ENCODE peak calls at places on chromosomes 6 and 20, in six cellular contexts. L is left ventricle myocardium inferior, I is stomach, A is trophoblast cell, B is tibial artery, J is esophagus squamous epithelium. V is an unnamed sample.

GRCh38 chr6:4059115-4059777 is 19.7 kb downstream of the FAM217A start:
- DNase-seq in L (no peak), I (no peak), A (no peak), B (no peak), J (no peak), V (peak; percentile 91)

GRCh38 chr20:42003380-42003779 is 385.2 kb upstream of the CHD6 start:
- DNase-seq in L (no peak), I (no peak), A (no peak), B (no peak), J (no peak), V (no peak)

GRCh38 chr6:159106627-159107241 is 61.9 kb upstream of the TAGAP start:
- DNase-seq in L (peak; percentile 68), I (peak; percentile 92), A (peak; percentile 42), B (peak; percentile 67), J (no peak), V (peak; percentile 69)

GRCh38 chr6:6003334-6004146 is 3.2 kb downstream of the NRN1 start:
- DNase-seq in L (no peak), I (no peak), A (peak; percentile 49), B (no peak), J (no peak), V (no peak)

GRCh38 chr6:2977290-2977689 is 5.9 kb upstream of the SERPINB6 start:
- DNase-seq in L (no peak), I (no peak), A (no peak), B (no peak), J (no peak), V (no peak)

GRCh38 chr6:4188801-4189200 is 53.4 kb upstream of the ECI2 start:
- DNase-seq in L (no peak), I (no peak), A (no peak), B (no peak), J (no peak), V (no peak)

GRCh38 chr6:52389264-52389625 is 27.3 kb downstream of the PAQR8 start:
- DNase-seq in L (no peak), I (no peak), A (no peak), B (no peak), J (no peak), V (no peak)

GRCh38 chr6:84583784-84584183 is 180.6 kb downstream of the TBX18 start:
- DNase-seq in L (no peak), I (no peak), A (no peak), B (no peak), J (no peak), V (no peak)

GRCh38 chr20:11221046-11221445 is 547.2 kb upstream of the JAG1 start:
- DNase-seq in L (no peak), I (no peak), A (no peak), B (no peak), J (no peak), V (no peak)

GRCh38 chr6:7087066-7087465 is 20.7 kb upstream of the RREB1 start:
- DNase-seq in L (no peak), I (no peak), A (no peak), B (no peak), J (no peak), V (no peak)

GRCh38 chr20:20887593-20888272 is 175.3 kb upstream of the RALGAPA2 start:
- DNase-seq in L (no peak), I (no peak), A (no peak), B (no peak), J (no peak), V (no peak)

GRCh38 chr20:39960522-39961420 is 728.3 kb downstream of the MAFB start:
- DNase-seq in L (peak; percentile 21), I (no peak), A (no peak), B (no peak), J (no peak), V (no peak)

GRCh38 chr20:38870733-38871559 is 55.3 kb upstream of the FAM83D start:
- DNase-seq in L (no peak), I (no peak), A (peak; percentile 88), B (peak; percentile 48), J (no peak), V (peak; percentile 37)

GRCh38 chr6:27604986-27605385 is 132.1 kb upstream of the ZNF184 start:
- DNase-seq in L (no peak), I (no peak), A (no peak), B (no peak), J (no peak), V (no peak)
- H3K27me3 ChIP-seq in L (peaks cover 100% of the 10 kb centered on the region), I (peaks cover 84% of the 10 kb centered on the region), A (no peaks in the 10 kb centered on the region), B (peaks cover 58% of the 10 kb centered on the region), J (no peaks in the 10 kb centered on the region), V (no peaks in the 10 kb centered on the region)

GRCh38 chr6:153001767-153002612 is 519 bp downstream of the MTRF1L start:
- DNase-seq in L (no peak), I (no peak), A (no peak), B (no peak), J (no peak), V (peak; percentile 22)

GRCh38 chr6:153000243-153000642 is 2.3 kb downstream of the MTRF1L start:
- DNase-seq in L (no peak), I (no peak), A (no peak), B (no peak), J (no peak), V (no peak)

GRCh38 chr6:153002613-153003293 is at the start of gene MTRF1L:
- DNase-seq in L (peak; percentile 94), I (peak; percentile 93), A (peak; percentile 96), B (peak; percentile 96), J (peak; percentile 71), V (peak; percentile 92)

DNA sequence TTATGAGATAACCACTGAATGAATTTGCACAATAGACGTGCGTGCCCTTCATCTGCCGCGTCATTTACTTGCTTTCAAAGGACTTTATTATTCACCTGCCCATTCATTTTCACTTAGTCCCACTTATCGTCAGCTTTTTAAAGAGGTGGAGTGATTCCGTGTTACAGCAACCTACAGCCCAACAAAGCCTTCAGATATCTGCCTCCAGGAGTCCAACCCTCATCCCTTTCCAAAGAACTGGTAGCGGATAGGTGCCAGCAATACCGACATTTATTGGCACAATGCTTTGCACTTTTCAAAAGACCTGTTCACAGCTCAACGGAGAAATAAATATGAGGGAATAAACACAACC is 761 bp upstream of the MTRF1L start:
- DNase-seq in L (no peak), I (no peak), A (peak; percentile 7), B (no peak), J (no peak), V (peak; percentile 53)
- H3K27ac ChIP-seq in L (peak overlapping the region; percentile 96), I (peak overlapping the region; percentile 88), A (peak overlapping the region; percentile 35), B (peak overlapping the region; percentile 87), J (peak overlapping the region; percentile 88), V (peak overlapping the region; percentile 63)

GRCh38 chr6:111730835-111731234 is 125.2 kb upstream of the TRAF3IP2 start:
- DNase-seq in L (peak; percentile 45), I (peak; percentile 71), A (no peak), B (no peak), J (no peak), V (no peak)

GRCh38 chr6:111734068-111734825 is 128.6 kb upstream of the TRAF3IP2 start:
- DNase-seq in L (no peak), I (no peak), A (no peak), B (no peak), J (no peak), V (no peak)

GRCh38 chr6:111736005-111736607 is 130.4 kb upstream of the TRAF3IP2 start:
- DNase-seq in L (no peak), I (no peak), A (no peak), B (no peak), J (no peak), V (peak; percentile 11)

GRCh38 chr6:111731404-111732195 is 125.9 kb upstream of the TRAF3IP2 start:
- DNase-seq in L (no peak), I (no peak), A (no peak), B (no peak), J (no peak), V (no peak)

DNA sequence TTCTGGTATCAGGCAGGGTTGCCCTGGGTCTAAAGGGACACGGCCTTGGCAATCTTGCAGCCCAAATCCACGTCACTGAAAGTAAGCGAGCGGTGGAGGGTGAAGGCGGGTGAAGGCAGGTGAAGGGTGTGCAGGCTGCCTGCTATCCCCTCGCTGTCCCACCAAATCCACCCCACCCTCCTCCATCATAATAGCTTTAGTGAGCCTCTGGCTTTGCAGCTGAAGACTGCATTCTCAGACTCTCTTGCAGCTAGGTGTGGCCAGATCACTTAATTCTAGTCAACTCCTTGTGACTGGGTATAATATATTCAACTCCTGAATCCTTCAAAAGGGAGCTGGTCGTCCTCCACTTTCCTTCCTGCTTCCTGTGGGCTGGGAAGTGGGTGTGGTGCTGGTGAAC is 126.7 kb upstream of the TRAF3IP2 start:
- DNase-seq in L (no peak), I (no peak), A (no peak), B (no peak), J (no peak), V (no peak)
- H3K4me1 ChIP-seq in L (peaks cover 70% of the 10 kb centered on the region), I (peaks cover 57% of the 10 kb centered on the region), A (no peaks in the 10 kb centered on the region), B (peaks cover 6% of the 10 kb centered on the region), J (no peaks in the 10 kb centered on the region), V (peaks cover 8% of the 10 kb centered on the region)

GRCh38 chr20:2539341-2539740 is 3.0 kb downstream of the TMC2 start:
- DNase-seq in L (no peak), I (no peak), A (no peak), B (no peak), J (no peak), V (no peak)
- H3K27me3 ChIP-seq in L (peaks cover 98% of the 10 kb centered on the region), I (peaks cover 74% of the 10 kb centered on the region), A (no peaks in the 10 kb centered on the region), B (peaks cover 39% of the 10 kb centered on the region), J (no peaks in the 10 kb centered on the region), V (peaks cover 69% of the 10 kb centered on the region)

DNA sequence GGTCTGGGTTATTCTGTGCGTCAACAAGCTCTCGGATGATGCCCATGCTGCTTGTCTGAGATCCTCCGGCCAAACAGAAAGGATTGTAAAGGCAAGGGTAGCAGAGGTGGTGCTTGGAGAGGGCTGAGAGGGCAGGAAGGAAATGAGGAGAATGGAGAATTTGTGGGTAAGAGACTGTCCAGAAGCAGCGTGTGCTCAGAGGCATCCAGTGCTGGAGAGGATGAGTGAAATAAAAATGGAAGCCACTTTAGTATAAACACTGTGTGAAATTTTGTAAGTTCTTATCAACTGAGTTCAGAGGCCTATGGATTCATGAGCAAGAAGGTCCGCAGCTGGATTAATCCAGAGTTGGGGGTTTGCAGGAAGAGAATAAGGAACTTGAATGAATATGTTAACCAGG is 59.5 kb downstream of the ADGRG6 start:
- DNase-seq in L (no peak), I (no peak), A (no peak), B (no peak), J (no peak), V (no peak)
- H3K27ac ChIP-seq in L (no peak overlapping the region), I (no peak overlapping the region), A (no peak overlapping the region), B (no peak overlapping the region), J (peak overlapping the region; percentile 10), V (no peak overlapping the region)